ENCODE peak calls at places on chromosomes 3 and 15, in seven cellular contexts. K, O, R, N, Y, B and H are unnamed samples.

GRCh38 chr15:28909958-28910500 is 24.3 kb downstream of the APBA2 start:
- DNase-seq in K (no peak), O (no peak), R (no peak), N (no peak), Y (no peak), B (no peak), H (no peak)

GRCh38 chr15:67878647-67879293 is 38.9 kb upstream of the RNU6-1 start:
- DNase-seq in K (peak), O (no peak), R (no peak), N (no peak), Y (no peak), B (no peak), H (no peak)

GRCh38 chr3:49133226-49133951 is 539 bp upstream of the LAMB2 start:
- DNase-seq in K (no peak), O (peak), R (peak), N (peak), Y (peak), B (no peak), H (peak)

GRCh38 chr3:105456017-105456416 is 89.3 kb downstream of the ALCAM start:
- DNase-seq in K (no peak), O (no peak), R (no peak), N (no peak), Y (no peak), B (no peak), H (no peak)

GRCh38 chr15:58517682-58518525 is 86.1 kb downstream of the LIPC start:
- DNase-seq in K (peak), O (no peak), R (no peak), N (no peak), Y (peak), B (no peak), H (no peak)

GRCh38 chr3:127800508-127800907 is 21.8 kb downstream of the MGLL start:
- DNase-seq in K (peak), O (no peak), R (no peak), N (no peak), Y (peak), B (no peak), H (peak)

GRCh38 chr3:142898346-142899213 is 9.7 kb upstream of the PCOLCE2 start:
- DNase-seq in K (no peak), O (no peak), R (no peak), N (no peak), Y (no peak), B (no peak), H (no peak)

GRCh38 chr15:77838595-77838994 is 205.9 kb upstream of the LINGO1 start:
- DNase-seq in K (no peak), O (peak), R (no peak), N (no peak), Y (no peak), B (no peak), H (no peak)

GRCh38 chr3:155308831-155309230 is 15.3 kb upstream of the STRIT1 start:
- DNase-seq in K (no peak), O (no peak), R (peak), N (no peak), Y (no peak), B (no peak), H (no peak)

GRCh38 chr3:124221286-124221821 is 229.4 kb upstream of the ROPN1 start:
- DNase-seq in K (no peak), O (no peak), R (no peak), N (no peak), Y (no peak), B (no peak), H (no peak)

GRCh38 chr3:112477891-112478290 is 21.4 kb downstream of the BTLA start:
- DNase-seq in K (peak), O (no peak), R (no peak), N (no peak), Y (no peak), B (no peak), H (no peak)

GRCh38 chr3:72797773-72798543 is 50.3 kb downstream of the SHQ1 start:
- DNase-seq in K (no peak), O (peak), R (peak), N (no peak), Y (no peak), B (no peak), H (peak)

GRCh38 chr3:46830801-46831200 is 32.4 kb downstream of the MYL3 start:
- DNase-seq in K (no peak), O (no peak), R (no peak), N (no peak), Y (no peak), B (no peak), H (no peak)

GRCh38 chr3:13839766-13840340 is 40.0 kb downstream of the WNT7A start:
- DNase-seq in K (no peak), O (no peak), R (no peak), N (no peak), Y (no peak), B (no peak), H (no peak)

GRCh38 chr3:98977520-98977919 is 76.0 kb upstream of the DCBLD2 start:
- DNase-seq in K (no peak), O (no peak), R (peak), N (peak), Y (no peak), B (no peak), H (peak)

GRCh38 chr3:116707531-116707930 is 2.0 kb upstream of the TUSC7 start:
- DNase-seq in K (no peak), O (no peak), R (no peak), N (no peak), Y (no peak), B (no peak), H (no peak)

GRCh38 chr3:186264608-186265400 is 97.2 kb downstream of the DGKG start:
- DNase-seq in K (no peak), O (no peak), R (no peak), N (no peak), Y (no peak), B (no peak), H (no peak)

GRCh38 chr3:50345586-50345985 is at the start of gene ZMYND10:
- DNase-seq in K (peak), O (peak), R (peak), N (no peak), Y (peak), B (no peak), H (peak)

GRCh38 chr3:65597225-65597951 is 441.3 kb downstream of the MAGI1 start:
- DNase-seq in K (no peak), O (peak), R (peak), N (no peak), Y (no peak), B (no peak), H (no peak)

GRCh38 chr3:156593814-156594213 is 38.9 kb upstream of the SSR3 start:
- DNase-seq in K (no peak), O (no peak), R (no peak), N (no peak), Y (no peak), B (no peak), H (no peak)

GRCh38 chr3:165805834-165806561 is 31.2 kb downstream of the BCHE start:
- DNase-seq in K (no peak), O (no peak), R (no peak), N (no peak), Y (no peak), B (peak), H (no peak)

GRCh38 chr3:8303466-8303865 is 198.2 kb upstream of the LMCD1 start:
- DNase-seq in K (no peak), O (no peak), R (no peak), N (no peak), Y (no peak), B (no peak), H (peak)

GRCh38 chr3:186825294-186825821 is 17.2 kb upstream of the ADIPOQ start:
- DNase-seq in K (peak), O (no peak), R (peak), N (no peak), Y (no peak), B (no peak), H (peak)

GRCh38 chr3:43259626-43260025 is 26.7 kb upstream of the SNRK start:
- DNase-seq in K (no peak), O (no peak), R (no peak), N (peak), Y (no peak), B (no peak), H (no peak)

GRCh38 chr15:31304736-31305365 is 21.8 kb upstream of the KLF13 start:
- DNase-seq in K (no peak), O (no peak), R (peak), N (no peak), Y (no peak), B (no peak), H (no peak)

GRCh38 chr15:37112171-37112570 is 11.8 kb upstream of the MEIS2 start:
- DNase-seq in K (no peak), O (no peak), R (no peak), N (no peak), Y (no peak), B (no peak), H (no peak)

DNA sequence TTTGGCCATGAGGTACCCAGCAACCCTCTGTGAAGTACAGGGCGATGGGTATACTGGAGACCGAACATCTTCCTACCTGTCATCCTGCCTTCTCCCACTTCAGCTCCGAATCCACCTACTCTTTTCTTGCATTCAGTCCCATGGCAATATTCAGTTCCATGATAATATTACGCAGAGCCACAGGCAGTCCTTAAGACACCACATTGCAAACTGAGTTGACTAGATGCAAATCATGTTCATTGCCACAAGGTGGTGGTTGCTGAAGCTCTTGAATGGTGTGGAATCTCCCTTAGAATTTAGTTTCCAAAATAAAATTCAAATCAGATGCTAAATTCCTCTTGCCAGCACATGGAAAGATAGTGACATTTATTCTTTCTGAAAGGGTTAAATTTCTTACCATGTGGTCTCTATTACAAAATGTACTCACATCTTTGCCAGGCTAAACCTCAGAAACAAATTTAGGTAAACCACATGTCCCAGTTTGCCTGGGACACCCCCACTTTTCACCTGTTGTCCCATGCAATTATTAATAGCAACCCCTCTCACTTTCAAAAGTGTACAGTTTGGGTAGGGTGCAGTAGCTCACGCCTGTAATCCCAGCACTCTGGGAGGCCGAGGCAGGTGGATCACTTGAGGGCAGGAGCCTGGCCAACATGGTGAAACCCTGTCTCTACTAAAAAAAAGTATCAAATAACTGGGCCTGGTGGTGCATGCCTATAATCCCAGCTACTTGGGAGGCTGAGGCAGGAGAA is 1.7 kb upstream of the NME9 start:
- DNase-seq in K (no peak), O (no peak), R (peak), N (no peak), Y (no peak), B (no peak), H (peak)
- TF ChIP-seq CTCF in K (no peak), O (no peak), R (peak), N (peak), Y (no peak), B (peak), H (peak)

GRCh38 chr15:40358492-40359353 is 704 bp downstream of the DISP2 start:
- DNase-seq in K (peak), O (peak), R (no peak), N (no peak), Y (no peak), B (no peak), H (no peak)
- TF ChIP-seq CTCF in K (no peak), O (no peak), R (peak), N (peak), Y (no peak), B (peak), H (no peak)

DNA sequence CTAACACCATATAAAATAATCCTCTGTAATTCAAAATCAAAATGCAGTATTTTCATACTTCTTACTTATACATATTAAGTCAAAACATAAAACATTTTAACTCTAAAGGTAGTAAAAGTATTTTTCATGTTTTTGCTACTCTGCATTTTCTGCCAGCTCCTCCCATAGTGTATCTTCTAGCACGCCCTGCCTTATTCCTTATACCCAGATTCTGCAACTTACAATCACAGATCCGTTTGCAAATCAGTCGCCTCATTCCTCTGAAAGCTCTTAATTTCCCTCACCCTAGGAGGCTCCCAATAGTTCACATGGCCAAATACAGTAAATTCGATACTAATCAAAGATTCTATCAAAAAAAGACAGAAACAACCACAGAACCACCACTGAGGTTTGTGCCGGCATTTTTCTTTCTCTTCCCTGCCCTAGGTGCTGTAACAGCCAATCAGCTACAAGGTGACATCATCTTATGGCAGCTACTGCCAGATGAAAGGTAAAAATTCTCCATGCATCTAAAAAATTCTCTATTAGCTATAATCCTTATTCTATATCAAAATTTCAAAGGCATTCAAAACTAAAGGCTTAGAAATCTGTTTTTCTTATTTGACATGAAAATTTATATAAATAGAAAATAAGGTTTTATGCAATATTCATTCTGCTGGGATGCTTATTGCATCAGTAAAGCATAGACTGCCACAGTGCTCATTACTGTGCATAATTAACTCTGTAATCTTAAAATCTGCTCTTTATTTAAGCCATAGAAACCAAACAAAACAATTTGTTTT is 72.8 kb downstream of the CLASP2 start:
- DNase-seq in K (no peak), O (no peak), R (peak), N (no peak), Y (no peak), B (no peak), H (no peak)
- TF ChIP-seq CTCF in K (no peak), O (no peak), R (no peak), N (no peak), Y (no peak), B (no peak), H (no peak)

GRCh38 chr15:74888716-74889115 is 1.1 kb upstream of the MPI start:
- DNase-seq in K (no peak), O (no peak), R (no peak), N (no peak), Y (no peak), B (no peak), H (no peak)

GRCh38 chr15:74892313-74892712 is 2.5 kb downstream of the MPI start:
- DNase-seq in K (no peak), O (peak), R (no peak), N (no peak), Y (no peak), B (no peak), H (no peak)

GRCh38 chr15:74891469-74891868 is 1.6 kb downstream of the MPI start:
- DNase-seq in K (no peak), O (peak), R (no peak), N (no peak), Y (no peak), B (no peak), H (no peak)

GRCh38 chr15:74889390-74889881 is 406 bp upstream of the MPI start:
- DNase-seq in K (peak), O (peak), R (peak), N (no peak), Y (peak), B (no peak), H (peak)

GRCh38 chr15:74889882-74890768 is at the start of gene MPI:
- DNase-seq in K (peak), O (peak), R (peak), N (no peak), Y (peak), B (no peak), H (peak)
- TF ChIP-seq CTCF in K (no peak), O (no peak), R (no peak), N (no peak), Y (peak), B (no peak), H (no peak)

GRCh38 chr15:73460662-73461061 is 17.7 kb downstream of the REC114 start:
- DNase-seq in K (no peak), O (no peak), R (no peak), N (no peak), Y (no peak), B (no peak), H (no peak)

GRCh38 chr15:73467758-73468157 is 24.8 kb downstream of the REC114 start:
- DNase-seq in K (no peak), O (no peak), R (no peak), N (no peak), Y (no peak), B (no peak), H (no peak)

DNA sequence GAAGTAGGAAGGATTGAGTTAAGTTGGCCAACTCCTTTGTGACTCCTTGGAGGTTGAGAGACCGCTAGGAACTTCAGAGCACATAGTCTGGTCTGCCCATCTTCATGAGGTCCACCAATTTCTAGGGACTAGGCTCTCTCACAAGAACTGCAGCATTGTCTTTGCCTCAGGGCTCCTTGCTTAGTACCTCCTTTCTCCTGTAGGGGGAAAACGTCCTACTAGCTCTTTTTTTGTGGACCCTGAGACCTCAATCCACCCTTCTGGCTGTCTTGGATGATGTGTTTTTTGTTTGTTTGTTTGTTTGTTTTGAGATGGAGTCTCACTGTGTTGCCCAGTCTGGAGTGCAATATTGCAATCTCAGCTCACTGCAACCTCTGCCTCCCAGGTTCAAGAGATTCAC is 21.6 kb downstream of the REC114 start:
- DNase-seq in K (no peak), O (no peak), R (no peak), N (no peak), Y (no peak), B (peak), H (no peak)
- TF ChIP-seq CTCF in K (no peak), O (no peak), R (peak), N (peak), Y (no peak), B (peak), H (peak)

GRCh38 chr3:68936855-68937254 is 4.5 kb upstream of the TAFA4 start:
- DNase-seq in K (no peak), O (no peak), R (no peak), N (no peak), Y (no peak), B (no peak), H (no peak)
- TF ChIP-seq CTCF in K (no peak), O (no peak), R (no peak), N (no peak), Y (no peak), B (no peak), H (no peak)